ENCODE peak calls at places on chromosomes 6 and 20, in six cellular contexts. F is CD8-positive, alpha-beta T cell; M is activated naive CD4-positive, alpha-beta T cell; P is heart left ventricle; C is H7; K is AG09319. H is an unnamed sample.

GRCh38 chr6:160240691-160241084 is 17.9 kb downstream of the SLC22A2 start:
- DNase-seq in M (no peak), C (no peak), K (no peak), F (no peak), P (no peak), H (no peak)

GRCh38 chr20:33893314-33893713 is 82.2 kb downstream of the CHMP4B start:
- DNase-seq in C (no peak), F (no peak), P (no peak), K (no peak), M (no peak), H (no peak)

GRCh38 chr20:60952861-60953260 is 299.2 kb upstream of the CDH4 start:
- DNase-seq in P (no peak), M (no peak), C (no peak), F (no peak), K (no peak), H (no peak)

GRCh38 chr6:108574457-108575149 is 13.9 kb downstream of the FOXO3 start:
- DNase-seq in C (no peak), P (no peak), K (no peak), F (no peak), M (no peak), H (no peak)

GRCh38 chr20:56359212-56360132 is 698 bp downstream of the FAM210B start:
- DNase-seq in F (no peak), C (peak), M (no peak), P (peak), K (no peak), H (peak)

GRCh38 chr6:139979021-139979721 is 604.7 kb upstream of the CITED2 start:
- DNase-seq in M (no peak), K (no peak), F (no peak), C (no peak), P (peak), H (no peak)

GRCh38 chr6:44942201-44942600 is 385.9 kb upstream of the RUNX2 start:
- DNase-seq in P (no peak), K (no peak), F (no peak), M (no peak), C (no peak), H (no peak)

GRCh38 chr6:83592770-83593394 is 80.5 kb downstream of the PRSS35 start:
- DNase-seq in F (no peak), C (peak), K (no peak), M (no peak), P (no peak), H (no peak)

GRCh38 chr20:39214778-39215177 is 252.6 kb downstream of the DHX35 start:
- DNase-seq in M (no peak), K (no peak), F (no peak), C (peak), P (no peak), H (no peak)

GRCh38 chr6:167050903-167051302 is 51.7 kb downstream of the CEP43 start:
- DNase-seq in K (no peak), C (no peak), M (no peak), F (no peak), P (no peak), H (no peak)

GRCh38 chr20:62966212-62967148 is 14.0 kb downstream of the SLC17A9 start:
- DNase-seq in P (no peak), F (no peak), C (no peak), K (no peak), M (no peak), H (no peak)

GRCh38 chr6:167502471-167502870 is 177.6 kb downstream of the TTLL2 start:
- DNase-seq in P (no peak), M (no peak), K (no peak), F (no peak), C (no peak), H (no peak)

GRCh38 chr20:2005359-2005758 is 11.5 kb upstream of the PDYN start:
- DNase-seq in C (no peak), P (no peak), M (no peak), K (no peak), F (no peak), H (no peak)

GRCh38 chr6:105432797-105433196 is 29.9 kb upstream of the PREP start:
- DNase-seq in C (no peak), K (no peak), F (no peak), M (no peak), P (no peak), H (no peak)

GRCh38 chr6:27865952-27866369 is 46.2 kb downstream of the OR2B2 start:
- DNase-seq in P (no peak), C (peak), F (no peak), M (no peak), K (no peak), H (peak)

GRCh38 chr6:47164877-47165276 is 122.7 kb upstream of the ADGRF1 start:
- DNase-seq in C (no peak), P (no peak), M (no peak), K (no peak), F (no peak), H (no peak)

GRCh38 chr6:148329568-148330299 is 12.9 kb upstream of the SASH1 start:
- DNase-seq in P (no peak), C (no peak), F (no peak), K (no peak), M (no peak), H (no peak)

GRCh38 chr6:95905132-95905531 is 110.6 kb upstream of the FUT9 start:
- DNase-seq in M (no peak), F (no peak), K (no peak), P (no peak), C (no peak), H (no peak)

GRCh38 chr6:145148392-145149175 is 586.7 kb downstream of the EPM2A start:
- DNase-seq in P (peak), K (peak), F (no peak), M (no peak), C (no peak), H (peak)

GRCh38 chr20:42531675-42531985 is 658.1 kb downstream of the PTPRT start:
- DNase-seq in M (no peak), P (no peak), K (no peak), C (no peak), F (no peak), H (no peak)

GRCh38 chr20:50327666-50328065 is 137.0 kb downstream of the CEBPB start:
- DNase-seq in C (no peak), K (no peak), M (no peak), P (no peak), F (no peak), H (no peak)

GRCh38 chr20:12166053-12166717 is 248.5 kb downstream of the BTBD3 start:
- DNase-seq in C (no peak), M (no peak), P (peak), F (no peak), K (peak), H (no peak)

GRCh38 chr6:218153-219018 is 73.9 kb upstream of the DUSP22 start:
- DNase-seq in C (peak), F (no peak), M (no peak), P (no peak), K (no peak), H (peak)

GRCh38 chr6:142184332-142184731 is 37.3 kb downstream of the VTA1 start:
- DNase-seq in C (no peak), M (no peak), K (no peak), F (no peak), P (no peak), H (no peak)

GRCh38 chr6:75526502-75527127 is 33.0 kb upstream of the FILIP1 start:
- DNase-seq in F (peak), C (peak), K (peak), P (peak), M (no peak), H (no peak)

GRCh38 chr6:106783631-106784566 is 154.5 kb downstream of the QRSL1 start:
- DNase-seq in C (no peak), F (no peak), P (no peak), K (no peak), M (no peak), H (no peak)

GRCh38 chr6:37794825-37795224 is 24.7 kb upstream of the ZFAND3 start:
- DNase-seq in M (no peak), C (no peak), F (no peak), K (no peak), P (no peak), H (no peak)

GRCh38 chr6:157155838-157156237 is 167.5 kb downstream of the TMEM242 start:
- DNase-seq in M (no peak), K (no peak), P (no peak), C (no peak), F (no peak), H (no peak)

GRCh38 chr6:170140129-170140528 is 150.7 kb downstream of the DLL1 start:
- DNase-seq in P (peak), M (no peak), K (no peak), F (no peak), C (no peak), H (peak)

GRCh38 chr6:19204445-19204844 is 632.7 kb upstream of the ID4 start:
- DNase-seq in M (no peak), P (no peak), K (no peak), F (no peak), C (no peak), H (no peak)

GRCh38 chr20:50369225-50370035 is 140.8 kb upstream of the PTPN1 start:
- DNase-seq in P (no peak), C (no peak), M (no peak), K (no peak), F (no peak), H (peak)

GRCh38 chr6:114176726-114177125 is 166.1 kb downstream of the HS3ST5 start:
- DNase-seq in M (no peak), F (no peak), K (no peak), C (no peak), P (no peak), H (no peak)

GRCh38 chr6:136307351-136307750 is 17.7 kb upstream of the BCLAF1 start:
- DNase-seq in C (no peak), P (no peak), F (no peak), K (no peak), M (no peak), H (no peak)

GRCh38 chr20:48635791-48636267 is 192.0 kb downstream of the PREX1 start:
- DNase-seq in M (peak), C (peak), P (peak), K (no peak), F (peak), H (peak)

GRCh38 chr20:46206025-46206424 is 87.9 kb downstream of the CD40 start:
- DNase-seq in F (no peak), C (no peak), K (no peak), P (peak), M (no peak), H (no peak)